ENCODE peak calls at places on chromosome 15, in four cellular contexts. N is IMR-90, Q is neural crest cell, L is neural progenitor cell. A is an unnamed sample.

GRCh38 chr15:46921906-46922305 is 795.4 kb upstream of the SEMA6D start:
- DNase-seq in N (no peak), Q (no peak), L (no peak), A (no peak)

GRCh38 chr15:71136159-71137137 is 21.2 kb downstream of the THSD4 start:
- DNase-seq in Q (no peak), L (no peak), N (peak; percentile 90), A (no peak)

GRCh38 chr15:77025471-77025901 is 30.6 kb downstream of the PSTPIP1 start:
- DNase-seq in Q (no peak), L (peak; percentile 1), N (no peak), A (peak; percentile 14)

GRCh38 chr15:63019539-63020109 is 22.9 kb upstream of the TPM1 start:
- DNase-seq in Q (no peak), N (peak; percentile 95), L (peak; percentile 73), A (peak; percentile 58)

GRCh38 chr15:22811640-22812039 is 25.2 kb downstream of the NIPA1 start:
- DNase-seq in Q (peak; percentile 19), N (peak; percentile 12), L (peak; percentile 54), A (peak; percentile 38)

GRCh38 chr15:96695426-96695825 is 364.9 kb downstream of the NR2F2 start:
- DNase-seq in L (no peak), Q (no peak), N (no peak), A (no peak)

GRCh38 chr15:32774022-32774421 is 56.2 kb downstream of the GREM1 start:
- DNase-seq in L (no peak), N (peak; percentile 98), Q (no peak), A (no peak)

GRCh38 chr15:65006876-65007275 is 17.2 kb upstream of the SPG21 start:
- DNase-seq in L (no peak), N (no peak), Q (no peak), A (peak; percentile 31)

GRCh38 chr15:88628018-88628673 is 7.0 kb downstream of the AEN start:
- DNase-seq in L (no peak), N (no peak), Q (no peak), A (no peak)

GRCh38 chr15:101277943-101278564 is 769 bp upstream of the SELENOS start:
- DNase-seq in N (no peak), Q (no peak), L (peak; percentile 24), A (no peak)

GRCh38 chr15:74040115-74040850 is 42.1 kb downstream of the GOLGA6A start:
- DNase-seq in L (peak; percentile 25), Q (no peak), N (peak; percentile 98), A (no peak)

GRCh38 chr15:56243774-56244236 is at the start of gene RFX7:
- DNase-seq in L (peak; percentile 95), Q (peak; percentile 77), N (peak; percentile 73), A (peak; percentile 82)

GRCh38 chr15:75068748-75069147 is 45.4 kb downstream of the PPCDC start:
- DNase-seq in L (no peak), N (no peak), Q (no peak), A (no peak)

GRCh38 chr15:70258369-70259029 is 160.8 kb upstream of the TLE3 start:
- DNase-seq in Q (no peak), L (no peak), N (no peak), A (no peak)

GRCh38 chr15:83365370-83365938 is 81.0 kb upstream of the BNC1 start:
- DNase-seq in Q (peak; percentile 30), L (peak; percentile 68), N (peak; percentile 20), A (peak; percentile 67)

GRCh38 chr15:90412356-90413194 is 24.5 kb downstream of the IQGAP1 start:
- DNase-seq in L (no peak), N (peak; percentile 67), Q (no peak), A (no peak)

GRCh38 chr15:74725241-74725774 is at the start of gene CYP1A1:
- DNase-seq in Q (peak; percentile 32), L (peak; percentile 49), N (no peak), A (peak; percentile 62)

GRCh38 chr15:86915811-86916331 is 836.2 kb downstream of the AGBL1 start:
- DNase-seq in L (peak; percentile 72), N (peak; percentile 13), Q (peak; percentile 24), A (peak; percentile 36)

GRCh38 chr15:57388199-57388863 is 12.0 kb downstream of the CGNL1 start:
- DNase-seq in Q (no peak), N (no peak), L (no peak), A (no peak)

GRCh38 chr15:75720787-75721461 is 8.3 kb upstream of the CSPG4 start:
- DNase-seq in L (peak; percentile 74), N (no peak), Q (no peak), A (peak; percentile 54)

GRCh38 chr15:100714749-100715342 is 112.5 kb downstream of the ASB7 start:
- DNase-seq in Q (no peak), N (no peak), L (no peak), A (no peak)

GRCh38 chr15:74958908-74959642 is 2.5 kb upstream of the RPP25 start:
- DNase-seq in N (no peak), L (peak; percentile 74), Q (no peak), A (peak; percentile 63)

GRCh38 chr15:28269097-28269496 is 52.9 kb downstream of the HERC2 start:
- DNase-seq in Q (no peak), L (no peak), N (no peak), A (no peak)

GRCh38 chr15:92087211-92087610 is 233.7 kb downstream of the SLCO3A1 start:
- DNase-seq in Q (no peak), N (no peak), L (no peak), A (no peak)

GRCh38 chr15:63107895-63108546 is 13.6 kb upstream of the LACTB start:
- DNase-seq in L (no peak), N (peak; percentile 100), Q (no peak), A (no peak)

A was measured in WTC11.